ENCODE peak calls at places on chromosome 16, in six cellular contexts. One of them, this sample, is unnamed.
A peak's percentile ranks its signal among the peaks of the same experiment; 100 is the strongest.

GRCh38 chr16:74909665-74910064 is 75.3 kb downstream of the WDR59 start:
- DNase-seq in HFFc6: no peak
- DNase-seq in nephron progenitor cell: no peak
- DNase-seq in NCI-H748 treated with DMSO at 0.1 percent for 48 hours: no peak
- DNase-seq in AG04450: no peak
- DNase-seq in COR-L47: no peak
- DNase-seq in this sample: no peak

GRCh38 chr16:80375973-80376372 is 164.8 kb upstream of the DYNLRB2 start:
- DNase-seq in nephron progenitor cell: no peak
- DNase-seq in COR-L47: no peak
- DNase-seq in NCI-H748 treated with DMSO at 0.1 percent for 48 hours: no peak
- DNase-seq in HFFc6: no peak
- DNase-seq in AG04450: no peak
- DNase-seq in this sample: no peak

GRCh38 chr16:74073471-74073870 is 223.1 kb upstream of the PSMD7 start:
- DNase-seq in nephron progenitor cell: no peak
- DNase-seq in NCI-H748 treated with DMSO at 0.1 percent for 48 hours: no peak
- DNase-seq in AG04450: no peak
- DNase-seq in HFFc6: no peak
- DNase-seq in COR-L47: no peak
- DNase-seq in this sample: no peak

GRCh38 chr16:51433597-51433996 is 282.5 kb upstream of the SALL1 start:
- DNase-seq in AG04450: no peak
- DNase-seq in COR-L47: no peak
- DNase-seq in nephron progenitor cell: no peak
- DNase-seq in HFFc6: no peak
- DNase-seq in NCI-H748 treated with DMSO at 0.1 percent for 48 hours: no peak
- DNase-seq in this sample: no peak

GRCh38 chr16:67198238-67198734 is 645 bp upstream of the ELMO3 start:
- DNase-seq in COR-L47: no peak
- DNase-seq in nephron progenitor cell: no peak
- DNase-seq in HFFc6: no peak
- DNase-seq in AG04450: no peak
- DNase-seq in NCI-H748 treated with DMSO at 0.1 percent for 48 hours: no peak
- DNase-seq in this sample: peak; percentile 19

GRCh38 chr16:31224092-31224955 is 7.4 kb upstream of the PYDC1 start:
- DNase-seq in AG04450: no peak
- DNase-seq in HFFc6: no peak
- DNase-seq in nephron progenitor cell: no peak
- DNase-seq in COR-L47: no peak
- DNase-seq in NCI-H748 treated with DMSO at 0.1 percent for 48 hours: no peak
- DNase-seq in this sample: no peak

GRCh38 chr16:12314786-12315185 is 338.3 kb downstream of the SNX29 start:
- DNase-seq in HFFc6: peak; percentile 54
- DNase-seq in COR-L47: no peak
- DNase-seq in AG04450: no peak
- DNase-seq in nephron progenitor cell: no peak
- DNase-seq in NCI-H748 treated with DMSO at 0.1 percent for 48 hours: no peak
- DNase-seq in this sample: peak; percentile 77

GRCh38 chr16:87062569-87063442 is 254.4 kb downstream of the C16orf95 start:
- DNase-seq in COR-L47: peak; percentile 14
- DNase-seq in HFFc6: peak; percentile 38
- DNase-seq in AG04450: no peak
- DNase-seq in NCI-H748 treated with DMSO at 0.1 percent for 48 hours: peak; percentile 4
- DNase-seq in nephron progenitor cell: peak; percentile 85
- DNase-seq in this sample: no peak

GRCh38 chr16:25198021-25198420 is 18.7 kb upstream of the AQP8 start:
- DNase-seq in NCI-H748 treated with DMSO at 0.1 percent for 48 hours: no peak
- DNase-seq in COR-L47: no peak
- DNase-seq in nephron progenitor cell: no peak
- DNase-seq in HFFc6: peak; percentile 48
- DNase-seq in AG04450: no peak
- DNase-seq in this sample: no peak

GRCh38 chr16:75251280-75252048 is at the start of gene BCAR1:
- DNase-seq in NCI-H748 treated with DMSO at 0.1 percent for 48 hours: peak; percentile 38
- DNase-seq in COR-L47: peak; percentile 82
- DNase-seq in nephron progenitor cell: peak; percentile 94
- DNase-seq in HFFc6: peak; percentile 88
- DNase-seq in AG04450: peak; percentile 73
- DNase-seq in this sample: peak; percentile 52

GRCh38 chr16:1708083-1708767 is 2.2 kb downstream of the MAPK8IP3 start:
- DNase-seq in nephron progenitor cell: no peak
- DNase-seq in NCI-H748 treated with DMSO at 0.1 percent for 48 hours: no peak
- DNase-seq in HFFc6: no peak
- DNase-seq in COR-L47: no peak
- DNase-seq in AG04450: no peak
- DNase-seq in this sample: no peak

GRCh38 chr16:88466175-88466862 is 13.2 kb downstream of the ZFPM1 start:
- DNase-seq in NCI-H748 treated with DMSO at 0.1 percent for 48 hours: no peak
- DNase-seq in HFFc6: no peak
- DNase-seq in AG04450: no peak
- DNase-seq in COR-L47: no peak
- DNase-seq in nephron progenitor cell: no peak
- DNase-seq in this sample: no peak

GRCh38 chr16:88540346-88540977 is 29.7 kb upstream of the ZC3H18 start:
- DNase-seq in HFFc6: no peak
- DNase-seq in COR-L47: no peak
- DNase-seq in AG04450: no peak
- DNase-seq in nephron progenitor cell: no peak
- DNase-seq in NCI-H748 treated with DMSO at 0.1 percent for 48 hours: no peak
- DNase-seq in this sample: no peak

GRCh38 chr16:50664270-50664669 is 16.8 kb downstream of the SNX20 start:
- DNase-seq in nephron progenitor cell: no peak
- DNase-seq in COR-L47: no peak
- DNase-seq in NCI-H748 treated with DMSO at 0.1 percent for 48 hours: no peak
- DNase-seq in AG04450: no peak
- DNase-seq in HFFc6: no peak
- DNase-seq in this sample: no peak

GRCh38 chr16:84054271-84054670 is 11.7 kb upstream of the SLC38A8 start:
- DNase-seq in HFFc6: no peak
- DNase-seq in nephron progenitor cell: no peak
- DNase-seq in NCI-H748 treated with DMSO at 0.1 percent for 48 hours: no peak
- DNase-seq in AG04450: no peak
- DNase-seq in COR-L47: no peak
- DNase-seq in this sample: no peak

GRCh38 chr16:85137323-85138072 is 25.2 kb upstream of the CIBAR2 start:
- DNase-seq in COR-L47: no peak
- DNase-seq in HFFc6: peak; percentile 82
- DNase-seq in NCI-H748 treated with DMSO at 0.1 percent for 48 hours: no peak
- DNase-seq in nephron progenitor cell: peak; percentile 64
- DNase-seq in AG04450: peak; percentile 78
- DNase-seq in this sample: no peak

GRCh38 chr16:46801428-46802049 is 29.4 kb downstream of the C16orf87 start:
- DNase-seq in AG04450: no peak
- DNase-seq in HFFc6: peak; percentile 33
- DNase-seq in COR-L47: peak; percentile 9
- DNase-seq in NCI-H748 treated with DMSO at 0.1 percent for 48 hours: peak; percentile 21
- DNase-seq in nephron progenitor cell: no peak
- DNase-seq in this sample: peak; percentile 15

GRCh38 chr16:54152362-54153239 is 134.0 kb downstream of the IRX3 start:
- DNase-seq in nephron progenitor cell: no peak
- DNase-seq in COR-L47: no peak
- DNase-seq in HFFc6: no peak
- DNase-seq in AG04450: no peak
- DNase-seq in NCI-H748 treated with DMSO at 0.1 percent for 48 hours: no peak
- DNase-seq in this sample: no peak

GRCh38 chr16:52906271-52906670 is 146.4 kb downstream of the CHD9NB start:
- DNase-seq in COR-L47: no peak
- DNase-seq in AG04450: no peak
- DNase-seq in NCI-H748 treated with DMSO at 0.1 percent for 48 hours: no peak
- DNase-seq in nephron progenitor cell: no peak
- DNase-seq in HFFc6: no peak
- DNase-seq in this sample: no peak

GRCh38 chr16:3780570-3780969 is 63.2 kb upstream of the TRAP1 start:
- DNase-seq in COR-L47: peak; percentile 7
- DNase-seq in NCI-H748 treated with DMSO at 0.1 percent for 48 hours: no peak
- DNase-seq in nephron progenitor cell: no peak
- DNase-seq in HFFc6: peak; percentile 9
- DNase-seq in AG04450: no peak
- DNase-seq in this sample: peak; percentile 13

GRCh38 chr16:9489823-9490467 is 398.5 kb downstream of the HAPSTR1 start:
- DNase-seq in COR-L47: no peak
- DNase-seq in nephron progenitor cell: peak; percentile 47
- DNase-seq in AG04450: no peak
- DNase-seq in NCI-H748 treated with DMSO at 0.1 percent for 48 hours: no peak
- DNase-seq in HFFc6: no peak
- DNase-seq in this sample: no peak

This sample was measured in NCI-H526 treated with DMSO at 0.1 percent for 48 hours.